ENCODE peak calls at places on chromosomes 16 and 17, in nine cellular contexts. One of them, this sample, is unnamed.

GRCh38 chr16:71746442-71747046 is 22.0 kb upstream of the PHLPP2 start:
- DNase-seq in WERI-Rb-1: no peak
- DNase-seq in uterus: no peak
- DNase-seq in fibroblast of lung: peak; percentile 62
- DNase-seq in cardiac muscle cell: peak; percentile 44
- DNase-seq in bronchial epithelial cell: peak; percentile 44
- DNase-seq in dorsolateral prefrontal cortex: no peak
- DNase-seq in HL-60: peak; percentile 16
- DNase-seq in heart right ventricle: no peak
- DNase-seq in this sample: no peak

GRCh38 chr17:27947005-27947406 is 53.8 kb upstream of the LYRM9 start:
- DNase-seq in WERI-Rb-1: no peak
- DNase-seq in uterus: no peak
- DNase-seq in fibroblast of lung: no peak
- DNase-seq in cardiac muscle cell: no peak
- DNase-seq in bronchial epithelial cell: no peak
- DNase-seq in dorsolateral prefrontal cortex: no peak
- DNase-seq in HL-60: no peak
- DNase-seq in heart right ventricle: no peak
- DNase-seq in this sample: no peak

GRCh38 chr16:49000594-49000993 is 281.0 kb downstream of the CBLN1 start:
- DNase-seq in WERI-Rb-1: no peak
- DNase-seq in uterus: no peak
- DNase-seq in fibroblast of lung: no peak
- DNase-seq in cardiac muscle cell: no peak
- DNase-seq in bronchial epithelial cell: no peak
- DNase-seq in dorsolateral prefrontal cortex: no peak
- DNase-seq in HL-60: no peak
- DNase-seq in heart right ventricle: no peak
- DNase-seq in this sample: no peak

GRCh38 chr16:89562939-89563338 is 2.5 kb downstream of the RPL13 start:
- DNase-seq in WERI-Rb-1: no peak
- DNase-seq in uterus: no peak
- DNase-seq in fibroblast of lung: no peak
- DNase-seq in cardiac muscle cell: no peak
- DNase-seq in bronchial epithelial cell: no peak
- DNase-seq in dorsolateral prefrontal cortex: no peak
- DNase-seq in HL-60: no peak
- DNase-seq in heart right ventricle: no peak
- DNase-seq in this sample: no peak

GRCh38 chr17:80948091-80948960 is 43.3 kb upstream of the CHMP6 start:
- DNase-seq in WERI-Rb-1: no peak
- DNase-seq in uterus: peak; percentile 14
- DNase-seq in fibroblast of lung: peak; percentile 50
- DNase-seq in cardiac muscle cell: no peak
- DNase-seq in bronchial epithelial cell: no peak
- DNase-seq in dorsolateral prefrontal cortex: no peak
- DNase-seq in HL-60: no peak
- DNase-seq in heart right ventricle: no peak
- DNase-seq in this sample: no peak

GRCh38 chr17:4711671-4712111 is 1.3 kb downstream of the ARRB2 start:
- DNase-seq in WERI-Rb-1: no peak
- DNase-seq in uterus: no peak
- DNase-seq in fibroblast of lung: no peak
- DNase-seq in cardiac muscle cell: no peak
- DNase-seq in bronchial epithelial cell: no peak
- DNase-seq in dorsolateral prefrontal cortex: no peak
- DNase-seq in HL-60: peak; percentile 78
- DNase-seq in heart right ventricle: peak; percentile 45
- DNase-seq in this sample: no peak

GRCh38 chr17:62592305-62593099 is 35.0 kb upstream of the MRC2 start:
- DNase-seq in WERI-Rb-1: peak; percentile 24
- DNase-seq in uterus: no peak
- DNase-seq in fibroblast of lung: no peak
- DNase-seq in cardiac muscle cell: no peak
- DNase-seq in bronchial epithelial cell: peak; percentile 74
- DNase-seq in dorsolateral prefrontal cortex: no peak
- DNase-seq in HL-60: no peak
- DNase-seq in heart right ventricle: no peak
- DNase-seq in this sample: no peak

GRCh38 chr16:48252013-48252412 is 4.7 kb upstream of the ABCC11 start:
- DNase-seq in WERI-Rb-1: no peak
- DNase-seq in uterus: no peak
- DNase-seq in fibroblast of lung: no peak
- DNase-seq in cardiac muscle cell: no peak
- DNase-seq in bronchial epithelial cell: no peak
- DNase-seq in dorsolateral prefrontal cortex: no peak
- DNase-seq in HL-60: no peak
- DNase-seq in heart right ventricle: no peak
- DNase-seq in this sample: no peak

GRCh38 chr17:46194393-46195216 is 1.4 kb upstream of the KANSL1 start:
- DNase-seq in WERI-Rb-1: peak; percentile 36
- DNase-seq in uterus: no peak
- DNase-seq in fibroblast of lung: peak; percentile 80
- DNase-seq in cardiac muscle cell: peak; percentile 62
- DNase-seq in bronchial epithelial cell: peak; percentile 42
- DNase-seq in dorsolateral prefrontal cortex: no peak
- DNase-seq in HL-60: peak; percentile 83
- DNase-seq in heart right ventricle: no peak
- DNase-seq in this sample: no peak

GRCh38 chr16:8627456-8627855 is 6.0 kb downstream of the METTL22 start:
- DNase-seq in WERI-Rb-1: no peak
- DNase-seq in uterus: no peak
- DNase-seq in fibroblast of lung: no peak
- DNase-seq in cardiac muscle cell: no peak
- DNase-seq in bronchial epithelial cell: no peak
- DNase-seq in dorsolateral prefrontal cortex: no peak
- DNase-seq in HL-60: no peak
- DNase-seq in heart right ventricle: no peak
- DNase-seq in this sample: no peak

GRCh38 chr17:53142890-53143289 is 679.8 kb upstream of the KIF2B start:
- DNase-seq in WERI-Rb-1: no peak
- DNase-seq in uterus: no peak
- DNase-seq in fibroblast of lung: peak; percentile 1
- DNase-seq in cardiac muscle cell: peak; percentile 43
- DNase-seq in bronchial epithelial cell: no peak
- DNase-seq in dorsolateral prefrontal cortex: no peak
- DNase-seq in HL-60: no peak
- DNase-seq in heart right ventricle: no peak
- DNase-seq in this sample: no peak

GRCh38 chr16:79483336-79483735 is 117.2 kb downstream of the MAF start:
- DNase-seq in WERI-Rb-1: no peak
- DNase-seq in uterus: no peak
- DNase-seq in fibroblast of lung: no peak
- DNase-seq in cardiac muscle cell: no peak
- DNase-seq in bronchial epithelial cell: no peak
- DNase-seq in dorsolateral prefrontal cortex: no peak
- DNase-seq in HL-60: no peak
- DNase-seq in heart right ventricle: no peak
- DNase-seq in this sample: no peak

GRCh38 chr16:11432856-11433395 is 87.7 kb downstream of the RMI2 start:
- DNase-seq in WERI-Rb-1: no peak
- DNase-seq in uterus: no peak
- DNase-seq in fibroblast of lung: no peak
- DNase-seq in cardiac muscle cell: no peak
- DNase-seq in bronchial epithelial cell: no peak
- DNase-seq in dorsolateral prefrontal cortex: no peak
- DNase-seq in HL-60: no peak
- DNase-seq in heart right ventricle: no peak
- DNase-seq in this sample: no peak

GRCh38 chr17:42365136-42365535 is 23.1 kb downstream of the STAT3 start:
- DNase-seq in WERI-Rb-1: no peak
- DNase-seq in uterus: no peak
- DNase-seq in fibroblast of lung: no peak
- DNase-seq in cardiac muscle cell: no peak
- DNase-seq in bronchial epithelial cell: no peak
- DNase-seq in dorsolateral prefrontal cortex: no peak
- DNase-seq in HL-60: no peak
- DNase-seq in heart right ventricle: no peak
- DNase-seq in this sample: no peak

GRCh38 chr17:3828852-3829232 is 17.2 kb downstream of the NCBP3 start:
- DNase-seq in WERI-Rb-1: no peak
- DNase-seq in uterus: no peak
- DNase-seq in fibroblast of lung: no peak
- DNase-seq in cardiac muscle cell: no peak
- DNase-seq in bronchial epithelial cell: no peak
- DNase-seq in dorsolateral prefrontal cortex: no peak
- DNase-seq in HL-60: no peak
- DNase-seq in heart right ventricle: no peak
- DNase-seq in this sample: no peak

GRCh38 chr16:4649744-4650442 is 25.3 kb downstream of the MGRN1 start:
- DNase-seq in WERI-Rb-1: no peak
- DNase-seq in uterus: no peak
- DNase-seq in fibroblast of lung: no peak
- DNase-seq in cardiac muscle cell: no peak
- DNase-seq in bronchial epithelial cell: no peak
- DNase-seq in dorsolateral prefrontal cortex: no peak
- DNase-seq in HL-60: no peak
- DNase-seq in heart right ventricle: no peak
- DNase-seq in this sample: no peak

DNA sequence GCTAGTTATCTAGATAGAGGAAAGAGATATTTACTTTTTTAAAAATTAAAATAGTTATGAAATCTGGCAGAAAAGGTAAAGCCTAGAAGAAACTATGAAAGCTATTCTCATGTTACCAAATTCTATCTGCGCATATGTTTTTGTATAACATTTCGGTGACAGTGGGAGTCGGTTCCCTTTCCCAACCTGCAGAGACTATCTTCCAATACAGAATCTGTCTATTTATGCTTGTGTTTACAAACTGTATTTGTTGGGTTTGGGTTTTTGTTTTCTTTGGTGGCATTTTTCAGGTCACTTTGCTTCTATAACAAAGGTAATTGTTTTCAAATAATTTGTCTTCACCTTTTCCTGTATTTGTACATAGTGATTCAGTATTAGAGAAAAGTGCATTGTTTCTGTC is 69.8 kb downstream of the YPEL2 start:
- DNase-seq in WERI-Rb-1: no peak
- DNase-seq in uterus: no peak
- DNase-seq in fibroblast of lung: no peak
- DNase-seq in cardiac muscle cell: no peak
- DNase-seq in bronchial epithelial cell: no peak
- DNase-seq in dorsolateral prefrontal cortex: no peak
- DNase-seq in HL-60: no peak
- DNase-seq in heart right ventricle: no peak
- DNase-seq in this sample: no peak
- TF ChIP-seq CTCF in WERI-Rb-1: no peak
- TF ChIP-seq CTCF in uterus: no peak
- TF ChIP-seq CTCF in fibroblast of lung: no peak
- TF ChIP-seq CTCF in cardiac muscle cell: no peak
- TF ChIP-seq CTCF in bronchial epithelial cell: no peak
- TF ChIP-seq CTCF in dorsolateral prefrontal cortex: no peak
- TF ChIP-seq CTCF in HL-60: no peak
- TF ChIP-seq CTCF in heart right ventricle: no peak
- TF ChIP-seq CTCF in this sample: no peak

GRCh38 chr17:15485045-15485444 is 17.6 kb upstream of the CDRT4 start:
- DNase-seq in WERI-Rb-1: no peak
- DNase-seq in uterus: no peak
- DNase-seq in fibroblast of lung: no peak
- DNase-seq in cardiac muscle cell: no peak
- DNase-seq in bronchial epithelial cell: no peak
- DNase-seq in dorsolateral prefrontal cortex: no peak
- DNase-seq in HL-60: no peak
- DNase-seq in heart right ventricle: no peak
- DNase-seq in this sample: no peak
- H3K4me3 ChIP-seq in WERI-Rb-1: no peak overlapping the region
- H3K4me3 ChIP-seq in uterus: no peak overlapping the region
- H3K4me3 ChIP-seq in fibroblast of lung: no peak overlapping the region
- H3K4me3 ChIP-seq in cardiac muscle cell: no peak overlapping the region
- H3K4me3 ChIP-seq in bronchial epithelial cell: no peak overlapping the region
- H3K4me3 ChIP-seq in dorsolateral prefrontal cortex: no peak overlapping the region
- H3K4me3 ChIP-seq in HL-60: no peak overlapping the region
- H3K4me3 ChIP-seq in heart right ventricle: no peak overlapping the region
- H3K4me3 ChIP-seq in this sample: no peak overlapping the region

DNA sequence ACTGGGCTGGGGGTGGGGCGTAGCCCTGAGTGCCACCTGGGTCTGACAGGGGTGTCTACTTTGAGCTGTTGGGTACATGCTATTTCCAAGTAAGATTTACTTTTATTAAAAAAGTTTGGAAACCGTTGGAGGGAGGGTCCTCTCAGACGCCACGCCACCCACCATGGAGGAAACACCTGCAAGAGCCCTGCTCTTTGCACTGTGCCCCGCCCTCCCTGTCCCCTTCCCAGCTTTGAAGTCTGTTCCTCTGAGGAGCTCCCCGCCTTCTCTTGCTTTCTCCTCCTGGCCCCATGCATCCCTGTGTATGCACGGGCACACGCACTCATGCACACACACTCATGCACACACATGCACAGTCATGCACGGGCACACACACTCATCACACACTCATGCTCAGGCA is 15.5 kb downstream of the ADGRG1 start:
- DNase-seq in WERI-Rb-1: no peak
- DNase-seq in uterus: no peak
- DNase-seq in fibroblast of lung: no peak
- DNase-seq in cardiac muscle cell: no peak
- DNase-seq in bronchial epithelial cell: no peak
- DNase-seq in dorsolateral prefrontal cortex: no peak
- DNase-seq in HL-60: no peak
- DNase-seq in heart right ventricle: no peak
- DNase-seq in this sample: no peak
- H3K27me3 ChIP-seq in WERI-Rb-1: no peaks in the 10 kb centered on the region
- H3K27me3 ChIP-seq in uterus: no peaks in the 10 kb centered on the region
- H3K27me3 ChIP-seq in fibroblast of lung: no peaks in the 10 kb centered on the region
- H3K27me3 ChIP-seq in cardiac muscle cell: no peaks in the 10 kb centered on the region
- H3K27me3 ChIP-seq in bronchial epithelial cell: no peaks in the 10 kb centered on the region
- H3K27me3 ChIP-seq in dorsolateral prefrontal cortex: no peaks in the 10 kb centered on the region
- H3K27me3 ChIP-seq in HL-60: no peaks in the 10 kb centered on the region
- H3K27me3 ChIP-seq in heart right ventricle: peaks cover 14% of the 10 kb centered on the region
- H3K27me3 ChIP-seq in this sample: no peaks in the 10 kb centered on the region

GRCh38 chr17:56756536-56756935 is 77.2 kb downstream of the C17orf67 start:
- DNase-seq in WERI-Rb-1: no peak
- DNase-seq in uterus: no peak
- DNase-seq in fibroblast of lung: peak; percentile 81
- DNase-seq in cardiac muscle cell: no peak
- DNase-seq in bronchial epithelial cell: peak; percentile 80
- DNase-seq in dorsolateral prefrontal cortex: no peak
- DNase-seq in HL-60: no peak
- DNase-seq in heart right ventricle: no peak
- DNase-seq in this sample: peak; percentile 89

GRCh38 chr17:56755310-56755709 is 78.4 kb downstream of the C17orf67 start:
- DNase-seq in WERI-Rb-1: no peak
- DNase-seq in uterus: no peak
- DNase-seq in fibroblast of lung: no peak
- DNase-seq in cardiac muscle cell: no peak
- DNase-seq in bronchial epithelial cell: no peak
- DNase-seq in dorsolateral prefrontal cortex: no peak
- DNase-seq in HL-60: no peak
- DNase-seq in heart right ventricle: no peak
- DNase-seq in this sample: no peak

GRCh38 chr17:56752263-56752662 is 81.5 kb downstream of the C17orf67 start:
- DNase-seq in WERI-Rb-1: no peak
- DNase-seq in uterus: no peak
- DNase-seq in fibroblast of lung: no peak
- DNase-seq in cardiac muscle cell: no peak
- DNase-seq in bronchial epithelial cell: peak; percentile 7
- DNase-seq in dorsolateral prefrontal cortex: no peak
- DNase-seq in HL-60: peak; percentile 8
- DNase-seq in heart right ventricle: no peak
- DNase-seq in this sample: no peak

GRCh38 chr17:56754523-56755208 is 79.1 kb downstream of the C17orf67 start:
- DNase-seq in WERI-Rb-1: no peak
- DNase-seq in uterus: no peak
- DNase-seq in fibroblast of lung: peak; percentile 23
- DNase-seq in cardiac muscle cell: peak; percentile 32
- DNase-seq in bronchial epithelial cell: no peak
- DNase-seq in dorsolateral prefrontal cortex: no peak
- DNase-seq in HL-60: no peak
- DNase-seq in heart right ventricle: no peak
- DNase-seq in this sample: no peak

GRCh38 chr17:56751145-56751743 is 82.5 kb downstream of the C17orf67 start:
- DNase-seq in WERI-Rb-1: peak; percentile 34
- DNase-seq in uterus: no peak
- DNase-seq in fibroblast of lung: no peak
- DNase-seq in cardiac muscle cell: no peak
- DNase-seq in bronchial epithelial cell: no peak
- DNase-seq in dorsolateral prefrontal cortex: no peak
- DNase-seq in HL-60: no peak
- DNase-seq in heart right ventricle: no peak
- DNase-seq in this sample: no peak
- TF ChIP-seq CTCF in WERI-Rb-1: no peak
- TF ChIP-seq CTCF in uterus: no peak
- TF ChIP-seq CTCF in fibroblast of lung: no peak
- TF ChIP-seq CTCF in cardiac muscle cell: no peak
- TF ChIP-seq CTCF in bronchial epithelial cell: no peak
- TF ChIP-seq CTCF in dorsolateral prefrontal cortex: no peak
- TF ChIP-seq CTCF in HL-60: no peak
- TF ChIP-seq CTCF in heart right ventricle: no peak
- TF ChIP-seq CTCF in this sample: peak; percentile 23

This sample was measured in BJ.